ENCODE peak calls at places on chromosomes 5 and 9, in ten cellular contexts. One of them, this sample, is unnamed.

GRCh38 chr5:120255214-120255613 is 208.9 kb upstream of the PRR16 start:
- DNase-seq in mesendoderm: no peak
- DNase-seq in pancreas: no peak
- DNase-seq in HL-60: no peak
- DNase-seq in coronary artery: no peak
- DNase-seq in upper lobe of right lung: no peak
- DNase-seq in dorsolateral prefrontal cortex: no peak
- DNase-seq in colonic mucosa: no peak
- DNase-seq in cardiac muscle cell: no peak
- DNase-seq in HepG2: no peak
- DNase-seq in this sample: no peak

GRCh38 chr5:14595189-14595588 is 13.6 kb downstream of the OTULINL start:
- DNase-seq in mesendoderm: no peak
- DNase-seq in pancreas: no peak
- DNase-seq in HL-60: peak; percentile 70
- DNase-seq in coronary artery: no peak
- DNase-seq in upper lobe of right lung: no peak
- DNase-seq in dorsolateral prefrontal cortex: no peak
- DNase-seq in colonic mucosa: no peak
- DNase-seq in cardiac muscle cell: no peak
- DNase-seq in HepG2: no peak
- DNase-seq in this sample: peak; percentile 52

GRCh38 chr9:128689293-128689770 is 310 bp downstream of the SET start:
- DNase-seq in mesendoderm: no peak
- DNase-seq in pancreas: no peak
- DNase-seq in HL-60: peak; percentile 73
- DNase-seq in coronary artery: no peak
- DNase-seq in upper lobe of right lung: no peak
- DNase-seq in dorsolateral prefrontal cortex: peak; percentile 60
- DNase-seq in colonic mucosa: peak; percentile 45
- DNase-seq in cardiac muscle cell: no peak
- DNase-seq in HepG2: no peak
- DNase-seq in this sample: no peak

GRCh38 chr5:172740483-172741205 is 30.4 kb downstream of the DUSP1 start:
- DNase-seq in mesendoderm: peak; percentile 46
- DNase-seq in pancreas: peak; percentile 51
- DNase-seq in HL-60: no peak
- DNase-seq in coronary artery: peak; percentile 98
- DNase-seq in upper lobe of right lung: peak; percentile 82
- DNase-seq in dorsolateral prefrontal cortex: no peak
- DNase-seq in colonic mucosa: no peak
- DNase-seq in cardiac muscle cell: no peak
- DNase-seq in HepG2: no peak
- DNase-seq in this sample: no peak

GRCh38 chr5:18314192-18314778 is 680.0 kb downstream of the TAF11L14 start:
- DNase-seq in mesendoderm: peak; percentile 8
- DNase-seq in pancreas: no peak
- DNase-seq in HL-60: no peak
- DNase-seq in coronary artery: no peak
- DNase-seq in upper lobe of right lung: no peak
- DNase-seq in dorsolateral prefrontal cortex: no peak
- DNase-seq in colonic mucosa: no peak
- DNase-seq in cardiac muscle cell: peak; percentile 36
- DNase-seq in HepG2: no peak
- DNase-seq in this sample: peak; percentile 3

GRCh38 chr5:93995126-93995621 is 253.8 kb upstream of the POU5F2 start:
- DNase-seq in mesendoderm: no peak
- DNase-seq in pancreas: no peak
- DNase-seq in HL-60: no peak
- DNase-seq in coronary artery: no peak
- DNase-seq in upper lobe of right lung: no peak
- DNase-seq in dorsolateral prefrontal cortex: no peak
- DNase-seq in colonic mucosa: no peak
- DNase-seq in cardiac muscle cell: no peak
- DNase-seq in HepG2: no peak
- DNase-seq in this sample: no peak

GRCh38 chr9:1453636-1454035 is 403.5 kb downstream of the DMRT2 start:
- DNase-seq in mesendoderm: peak; percentile 21
- DNase-seq in pancreas: no peak
- DNase-seq in HL-60: no peak
- DNase-seq in coronary artery: no peak
- DNase-seq in upper lobe of right lung: no peak
- DNase-seq in dorsolateral prefrontal cortex: no peak
- DNase-seq in colonic mucosa: no peak
- DNase-seq in cardiac muscle cell: no peak
- DNase-seq in HepG2: peak; percentile 3
- DNase-seq in this sample: no peak

GRCh38 chr5:76808142-76808691 is 10.6 kb upstream of the F2RL1 start:
- DNase-seq in mesendoderm: peak; percentile 94
- DNase-seq in pancreas: no peak
- DNase-seq in HL-60: no peak
- DNase-seq in coronary artery: no peak
- DNase-seq in upper lobe of right lung: no peak
- DNase-seq in dorsolateral prefrontal cortex: no peak
- DNase-seq in colonic mucosa: no peak
- DNase-seq in cardiac muscle cell: no peak
- DNase-seq in HepG2: no peak
- DNase-seq in this sample: no peak

GRCh38 chr5:163354685-163355084 is 82.7 kb upstream of the CCNG1 start:
- DNase-seq in mesendoderm: no peak
- DNase-seq in pancreas: no peak
- DNase-seq in HL-60: no peak
- DNase-seq in coronary artery: no peak
- DNase-seq in upper lobe of right lung: no peak
- DNase-seq in dorsolateral prefrontal cortex: no peak
- DNase-seq in colonic mucosa: no peak
- DNase-seq in cardiac muscle cell: no peak
- DNase-seq in HepG2: no peak
- DNase-seq in this sample: peak; percentile 3

GRCh38 chr5:163352531-163352930 is 84.9 kb upstream of the CCNG1 start:
- DNase-seq in mesendoderm: no peak
- DNase-seq in pancreas: no peak
- DNase-seq in HL-60: no peak
- DNase-seq in coronary artery: no peak
- DNase-seq in upper lobe of right lung: no peak
- DNase-seq in dorsolateral prefrontal cortex: no peak
- DNase-seq in colonic mucosa: no peak
- DNase-seq in cardiac muscle cell: no peak
- DNase-seq in HepG2: no peak
- DNase-seq in this sample: no peak

GRCh38 chr5:163362806-163363788 is 74.3 kb upstream of the CCNG1 start:
- DNase-seq in mesendoderm: no peak
- DNase-seq in pancreas: no peak
- DNase-seq in HL-60: no peak
- DNase-seq in coronary artery: no peak
- DNase-seq in upper lobe of right lung: no peak
- DNase-seq in dorsolateral prefrontal cortex: no peak
- DNase-seq in colonic mucosa: no peak
- DNase-seq in cardiac muscle cell: no peak
- DNase-seq in HepG2: no peak
- DNase-seq in this sample: peak; percentile 68

GRCh38 chr5:163360681-163361080 is 76.7 kb upstream of the CCNG1 start:
- DNase-seq in mesendoderm: no peak
- DNase-seq in pancreas: no peak
- DNase-seq in HL-60: peak; percentile 76
- DNase-seq in coronary artery: no peak
- DNase-seq in upper lobe of right lung: no peak
- DNase-seq in dorsolateral prefrontal cortex: no peak
- DNase-seq in colonic mucosa: no peak
- DNase-seq in cardiac muscle cell: no peak
- DNase-seq in HepG2: no peak
- DNase-seq in this sample: no peak

DNA sequence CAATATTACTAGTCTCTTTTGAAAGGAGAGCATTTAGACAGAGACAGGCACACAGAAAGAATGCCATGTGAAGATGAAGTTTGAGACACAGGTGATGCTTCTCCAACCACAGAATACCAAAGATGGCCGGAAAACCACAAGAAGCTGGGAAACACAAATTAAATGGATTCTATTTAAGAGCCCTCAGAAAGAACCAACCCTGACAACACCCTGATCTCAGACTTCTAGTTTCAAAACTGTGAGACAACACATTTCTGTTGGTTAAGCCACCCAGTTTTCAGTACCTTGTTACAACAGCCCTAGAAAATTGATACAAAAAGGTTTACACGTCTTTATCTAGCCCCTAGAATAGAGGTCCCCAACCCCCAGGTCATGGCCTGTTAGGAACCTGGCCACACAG is 79.8 kb upstream of the CCNG1 start:
- DNase-seq in mesendoderm: no peak
- DNase-seq in pancreas: no peak
- DNase-seq in HL-60: no peak
- DNase-seq in coronary artery: no peak
- DNase-seq in upper lobe of right lung: no peak
- DNase-seq in dorsolateral prefrontal cortex: no peak
- DNase-seq in colonic mucosa: no peak
- DNase-seq in cardiac muscle cell: no peak
- DNase-seq in HepG2: no peak
- DNase-seq in this sample: no peak
- H3K27ac ChIP-seq in mesendoderm: no peak overlapping the region
- H3K27ac ChIP-seq in pancreas: no peak overlapping the region
- H3K27ac ChIP-seq in HL-60: no peak overlapping the region
- H3K27ac ChIP-seq in coronary artery: no peak overlapping the region
- H3K27ac ChIP-seq in upper lobe of right lung: no peak overlapping the region
- H3K27ac ChIP-seq in dorsolateral prefrontal cortex: no peak overlapping the region
- H3K27ac ChIP-seq in colonic mucosa: no peak overlapping the region
- H3K27ac ChIP-seq in cardiac muscle cell: no peak overlapping the region
- H3K27ac ChIP-seq in HepG2: no peak overlapping the region
- H3K27ac ChIP-seq in this sample: no peak overlapping the region

DNA sequence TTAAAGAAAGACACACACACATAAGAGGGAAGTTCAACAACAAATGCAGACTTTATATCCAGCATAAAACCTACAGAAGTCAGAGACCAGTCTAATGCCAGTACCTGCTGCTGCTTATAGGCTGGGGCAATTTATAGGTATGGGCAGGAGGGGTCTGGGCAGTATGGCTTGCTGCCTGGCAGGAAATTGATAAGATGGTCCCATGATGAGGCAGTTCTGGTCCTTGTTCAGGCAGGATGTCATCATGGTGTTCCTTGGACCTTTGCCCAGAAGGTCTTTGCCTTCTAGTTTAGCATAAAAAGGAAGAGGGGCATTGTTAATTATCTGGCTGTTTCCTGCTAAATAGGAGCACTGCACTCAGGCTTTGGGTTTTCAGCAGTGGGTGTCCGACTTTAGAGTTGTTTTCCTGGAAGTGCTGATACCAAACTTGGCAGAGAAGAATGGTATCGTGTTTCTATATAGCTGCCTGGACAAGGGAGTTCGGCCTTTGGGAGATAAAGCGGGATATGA is 10.4 kb upstream of the PDCD1LG2 start:
- DNase-seq in mesendoderm: no peak
- DNase-seq in pancreas: no peak
- DNase-seq in HL-60: no peak
- DNase-seq in coronary artery: no peak
- DNase-seq in upper lobe of right lung: no peak
- DNase-seq in dorsolateral prefrontal cortex: no peak
- DNase-seq in colonic mucosa: peak; percentile 29
- DNase-seq in cardiac muscle cell: no peak
- DNase-seq in HepG2: no peak
- DNase-seq in this sample: no peak
- H3K27ac ChIP-seq in mesendoderm: no peak overlapping the region
- H3K27ac ChIP-seq in pancreas: no peak overlapping the region
- H3K27ac ChIP-seq in HL-60: no peak overlapping the region
- H3K27ac ChIP-seq in coronary artery: no peak overlapping the region
- H3K27ac ChIP-seq in upper lobe of right lung: peak overlapping the region; percentile 82
- H3K27ac ChIP-seq in dorsolateral prefrontal cortex: no peak overlapping the region
- H3K27ac ChIP-seq in colonic mucosa: no peak overlapping the region
- H3K27ac ChIP-seq in cardiac muscle cell: no peak overlapping the region
- H3K27ac ChIP-seq in HepG2: no peak overlapping the region
- H3K27ac ChIP-seq in this sample: no peak overlapping the region

GRCh38 chr5:143404416-143405062 is 1.1 kb upstream of the NR3C1 start:
- DNase-seq in mesendoderm: peak; percentile 87
- DNase-seq in pancreas: peak; percentile 76
- DNase-seq in HL-60: peak; percentile 66
- DNase-seq in coronary artery: peak; percentile 85
- DNase-seq in upper lobe of right lung: peak; percentile 91
- DNase-seq in dorsolateral prefrontal cortex: peak; percentile 62
- DNase-seq in colonic mucosa: peak; percentile 86
- DNase-seq in cardiac muscle cell: peak; percentile 66
- DNase-seq in HepG2: peak; percentile 28
- DNase-seq in this sample: peak; percentile 82
- H3K27ac ChIP-seq in mesendoderm: peak overlapping the region; percentile 51
- H3K27ac ChIP-seq in pancreas: peak overlapping the region; percentile 99
- H3K27ac ChIP-seq in HL-60: peak overlapping the region; percentile 99
- H3K27ac ChIP-seq in coronary artery: peak overlapping the region; percentile 96
- H3K27ac ChIP-seq in upper lobe of right lung: peak overlapping the region; percentile 100
- H3K27ac ChIP-seq in dorsolateral prefrontal cortex: peak overlapping the region; percentile 96
- H3K27ac ChIP-seq in colonic mucosa: peak overlapping the region; percentile 98
- H3K27ac ChIP-seq in cardiac muscle cell: peak overlapping the region; percentile 98
- H3K27ac ChIP-seq in HepG2: peak overlapping the region; percentile 96
- H3K27ac ChIP-seq in this sample: peak overlapping the region; percentile 100

GRCh38 chr9:30235564-30235963 is 2148.9 kb upstream of the ACO1 start:
- DNase-seq in mesendoderm: no peak
- DNase-seq in pancreas: no peak
- DNase-seq in HL-60: no peak
- DNase-seq in coronary artery: no peak
- DNase-seq in upper lobe of right lung: no peak
- DNase-seq in dorsolateral prefrontal cortex: no peak
- DNase-seq in colonic mucosa: no peak
- DNase-seq in cardiac muscle cell: no peak
- DNase-seq in HepG2: no peak
- DNase-seq in this sample: no peak
- H3K27ac ChIP-seq in mesendoderm: no peak overlapping the region
- H3K27ac ChIP-seq in pancreas: no peak overlapping the region
- H3K27ac ChIP-seq in HL-60: no peak overlapping the region
- H3K27ac ChIP-seq in coronary artery: no peak overlapping the region
- H3K27ac ChIP-seq in upper lobe of right lung: no peak overlapping the region
- H3K27ac ChIP-seq in dorsolateral prefrontal cortex: no peak overlapping the region
- H3K27ac ChIP-seq in colonic mucosa: no peak overlapping the region
- H3K27ac ChIP-seq in cardiac muscle cell: no peak overlapping the region
- H3K27ac ChIP-seq in HepG2: no peak overlapping the region
- H3K27ac ChIP-seq in this sample: no peak overlapping the region

GRCh38 chr5:78594014-78594413 is 54.6 kb downstream of the LHFPL2 start:
- DNase-seq in mesendoderm: no peak
- DNase-seq in pancreas: no peak
- DNase-seq in HL-60: no peak
- DNase-seq in coronary artery: no peak
- DNase-seq in upper lobe of right lung: no peak
- DNase-seq in dorsolateral prefrontal cortex: no peak
- DNase-seq in colonic mucosa: no peak
- DNase-seq in cardiac muscle cell: no peak
- DNase-seq in HepG2: no peak
- DNase-seq in this sample: no peak
- H3K27ac ChIP-seq in mesendoderm: no peak overlapping the region
- H3K27ac ChIP-seq in pancreas: peak overlapping the region; percentile 67
- H3K27ac ChIP-seq in HL-60: no peak overlapping the region
- H3K27ac ChIP-seq in coronary artery: peak overlapping the region; percentile 33
- H3K27ac ChIP-seq in upper lobe of right lung: no peak overlapping the region
- H3K27ac ChIP-seq in dorsolateral prefrontal cortex: peak overlapping the region; percentile 34
- H3K27ac ChIP-seq in colonic mucosa: peak overlapping the region; percentile 75
- H3K27ac ChIP-seq in cardiac muscle cell: peak overlapping the region; percentile 89
- H3K27ac ChIP-seq in HepG2: peak overlapping the region; percentile 73
- H3K27ac ChIP-seq in this sample: no peak overlapping the region